ENCODE peak calls at places on chromosomes 5 and 9, in four cellular contexts. C, K, E and W are unnamed samples.

GRCh38 chr9:76023715-76024195 is 133.3 kb downstream of the PCSK5 start:
- DNase-seq in C (no peak), K (no peak), E (no peak), W (peak; percentile 62)

GRCh38 chr5:6556089-6556801 is 76.6 kb downstream of the NSUN2 start:
- DNase-seq in C (no peak), K (no peak), E (peak; percentile 32), W (no peak)

GRCh38 chr5:35046754-35047153 is 995 bp downstream of the AGXT2 start:
- DNase-seq in C (no peak), K (no peak), E (peak; percentile 94), W (peak; percentile 27)

GRCh38 chr5:112787896-112788295 is 50.2 kb downstream of the APC start:
- DNase-seq in C (no peak), K (no peak), E (no peak), W (no peak)

GRCh38 chr5:72452515-72453259 is 54.5 kb downstream of the ZNF366 start:
- DNase-seq in C (peak; percentile 54), K (no peak), E (peak; percentile 77), W (peak; percentile 44)

GRCh38 chr5:11007251-11007650 is 246.2 kb upstream of the DAP start:
- DNase-seq in C (no peak), K (no peak), E (no peak), W (no peak)

GRCh38 chr5:142356318-142356715 is 31.5 kb upstream of the SPRY4 start:
- DNase-seq in C (no peak), K (no peak), E (no peak), W (no peak)

GRCh38 chr5:134125195-134126015 is 10.9 kb downstream of the TCF7 start:
- DNase-seq in C (peak; percentile 65), K (no peak), E (peak; percentile 91), W (peak; percentile 83)

GRCh38 chr5:178991190-178992145 is 3.7 kb downstream of the GRM6 start:
- DNase-seq in C (no peak), K (no peak), E (no peak), W (no peak)

GRCh38 chr5:1174122-1174936 is 27.1 kb upstream of the SLC6A19 start:
- DNase-seq in C (peak; percentile 71), K (no peak), E (peak; percentile 95), W (peak; percentile 57)

GRCh38 chr9:109063765-109064164 is 50.5 kb upstream of the CTNNAL1 start:
- DNase-seq in C (no peak), K (no peak), E (peak; percentile 35), W (peak; percentile 14)

GRCh38 chr9:123953601-123954011 is 23.7 kb upstream of the DENND1A start:
- DNase-seq in C (no peak), K (no peak), E (no peak), W (no peak)

GRCh38 chr5:111781200-111781599 is 24.2 kb upstream of the NREP start:
- DNase-seq in C (no peak), K (no peak), E (peak; percentile 28), W (peak; percentile 9)

GRCh38 chr9:36470891-36471290 is 70.8 kb upstream of the RNF38 start:
- DNase-seq in C (no peak), K (no peak), E (no peak), W (peak; percentile 68)

GRCh38 chr5:154474957-154475334 is 3.1 kb downstream of the HAND1 start:
- DNase-seq in C (no peak), K (no peak), E (no peak), W (no peak)

GRCh38 chr9:131276107-131276888 is at the start of gene FAM78A:
- DNase-seq in C (no peak), K (no peak), E (no peak), W (no peak)

GRCh38 chr9:132896906-132897305 is 18.2 kb downstream of the SPACA9 start:
- DNase-seq in C (no peak), K (peak; percentile 25), E (no peak), W (no peak)

GRCh38 chr5:37417347-37417746 is 38.2 kb downstream of the WDR70 start:
- DNase-seq in C (no peak), K (no peak), E (peak; percentile 9), W (no peak)

GRCh38 chr9:83116026-83116425 is 53.1 kb upstream of the RASEF start:
- DNase-seq in C (no peak), K (no peak), E (no peak), W (no peak)

GRCh38 chr5:76791461-76791860 is 27.4 kb upstream of the F2RL1 start:
- DNase-seq in C (no peak), K (no peak), E (no peak), W (no peak)

GRCh38 chr9:136725612-136726011 is 13.2 kb downstream of the DIPK1B start:
- DNase-seq in C (no peak), K (no peak), E (peak; percentile 72), W (peak; percentile 74)

GRCh38 chr9:132018957-132019405 is 60.7 kb downstream of the MED27 start:
- DNase-seq in C (no peak), K (no peak), E (no peak), W (no peak)